ENCODE peak calls at places on chromosomes 13 and 19, in ten cellular contexts. R is BE2C, A is left lung, N is ascending aorta, F is psoas muscle, S is aorta, X is astrocyte, V is Caco-2, U is tibial nerve, Q is right cardiac atrium. J is an unnamed sample. For H3K4me1 and H3K27me3, the result is how much of the 10 kb centered on the place peaks cover.

GRCh38 chr13:49171358-49171757 is 48.8 kb upstream of the MLNR start:
- DNase-seq in S (no peak), N (no peak), A (no peak), X (no peak), U (no peak), Q (no peak), R (no peak), F (no peak), V (no peak), J (no peak)

GRCh38 chr13:35884211-35884610 is 247.0 kb downstream of the DCLK1 start:
- DNase-seq in Q (no peak), A (no peak), N (no peak), X (no peak), R (no peak), U (no peak), S (no peak), F (no peak), V (no peak), J (no peak)

GRCh38 chr19:31955884-31956283 is 389.5 kb upstream of the ZNF507 start:
- DNase-seq in A (no peak), N (no peak), V (no peak), R (no peak), X (no peak), U (no peak), F (no peak), Q (no peak), S (no peak), J (no peak)

GRCh38 chr13:105638446-105638845 is 897.0 kb downstream of the EFNB2 start:
- DNase-seq in N (no peak), R (no peak), X (peak), S (no peak), F (no peak), V (no peak), U (no peak), Q (no peak), A (no peak), J (no peak)

GRCh38 chr13:90545070-90545840 is 802.2 kb upstream of the MIR17HG start:
- DNase-seq in A (no peak), S (peak), Q (no peak), U (no peak), X (no peak), F (no peak), V (no peak), N (no peak), R (peak), J (peak)

GRCh38 chr19:32345261-32346207 is at the start of gene ZNF507:
- DNase-seq in S (peak), R (peak), Q (peak), F (peak), A (peak), N (no peak), V (peak), U (peak), X (peak), J (peak)

GRCh38 chr19:7191946-7192691 is 102.1 kb downstream of the INSR start:
- DNase-seq in N (no peak), X (no peak), S (no peak), A (no peak), F (no peak), R (no peak), Q (no peak), V (no peak), U (no peak), J (no peak)

GRCh38 chr13:39942901-39943273 is 287.4 kb downstream of the COG6 start:
- DNase-seq in S (peak), V (peak), Q (peak), A (peak), F (peak), R (peak), X (peak), N (no peak), U (peak), J (peak)

GRCh38 chr13:113901231-113901630 is 37.4 kb upstream of the GAS6 start:
- DNase-seq in Q (no peak), S (no peak), U (no peak), F (no peak), R (no peak), V (no peak), N (no peak), A (no peak), X (peak), J (peak)

GRCh38 chr13:38785490-38785889 is 98.6 kb downstream of the FREM2 start:
- DNase-seq in V (no peak), A (no peak), S (no peak), N (no peak), U (no peak), Q (no peak), X (no peak), R (no peak), F (no peak), J (no peak)

GRCh38 chr19:10270180-10270615 is 722 bp upstream of the ICAM1 start:
- DNase-seq in R (no peak), V (no peak), U (peak), Q (peak), F (peak), N (peak), X (no peak), A (peak), S (peak), J (peak)

GRCh38 chr13:112980441-112980840 is 11.4 kb downstream of the MCF2L start:
- DNase-seq in N (no peak), A (peak), U (no peak), R (peak), S (no peak), V (no peak), X (no peak), F (no peak), Q (no peak), J (no peak)

GRCh38 chr13:31722684-31723083 is 16.6 kb upstream of the RXFP2 start:
- DNase-seq in X (no peak), F (no peak), A (no peak), V (no peak), N (no peak), U (no peak), R (peak), S (no peak), Q (no peak), J (peak)

GRCh38 chr13:31236211-31236786 is 36.5 kb downstream of the B3GLCT start:
- DNase-seq in X (peak), A (no peak), R (peak), V (peak), N (no peak), U (peak), S (no peak), F (no peak), Q (no peak), J (peak)

GRCh38 chr13:80339841-80340642 is 884 bp downstream of the SPRY2 start:
- DNase-seq in A (peak), X (peak), R (peak), U (peak), S (peak), Q (peak), N (no peak), F (peak), V (peak), J (peak)

GRCh38 chr19:52778811-52779210 is 7.8 kb downstream of the ZNF600 start:
- DNase-seq in X (no peak), U (no peak), N (no peak), S (no peak), Q (no peak), R (no peak), A (no peak), F (no peak), V (no peak), J (no peak)

GRCh38 chr13:24217601-24218281 is 57.2 kb downstream of the SPATA13 start:
- DNase-seq in V (no peak), X (peak), F (no peak), Q (no peak), N (no peak), S (no peak), R (no peak), A (peak), U (no peak), J (no peak)

GRCh38 chr13:50365300-50365682 is 350.0 kb downstream of the KCNRG start:
- DNase-seq in X (no peak), Q (no peak), N (no peak), V (no peak), U (no peak), F (no peak), S (no peak), A (no peak), R (no peak), J (peak)

GRCh38 chr19:3658823-3659745 is 32.5 kb upstream of the CACTIN start:
- DNase-seq in U (no peak), V (no peak), S (no peak), Q (no peak), X (no peak), N (no peak), F (no peak), A (no peak), R (no peak), J (no peak)

GRCh38 chr19:38130399-38130798 is 93.6 kb downstream of the DPF1 start:
- DNase-seq in X (no peak), R (no peak), S (no peak), A (no peak), V (no peak), Q (no peak), U (no peak), F (no peak), N (no peak), J (no peak)

GRCh38 chr19:342801-343421 is 1.7 kb downstream of the MIER2 start:
- DNase-seq in V (no peak), Q (peak), N (peak), F (no peak), X (peak), A (peak), R (no peak), U (peak), S (peak), J (no peak)

GRCh38 chr13:110294146-110294545 is 12.8 kb downstream of the COL4A1 start:
- DNase-seq in Q (no peak), F (no peak), X (no peak), S (no peak), A (no peak), V (no peak), R (no peak), U (no peak), N (no peak), J (no peak)

GRCh38 chr13:20159646-20160345 is 1.1 kb downstream of the GJA3 start:
- DNase-seq in S (no peak), Q (no peak), X (peak), A (no peak), R (no peak), U (no peak), N (no peak), F (no peak), V (no peak), J (peak)

GRCh38 chr13:91058066-91058465 is 289.4 kb upstream of the MIR17HG start:
- DNase-seq in U (no peak), A (no peak), X (peak), Q (no peak), F (no peak), S (no peak), V (peak), N (no peak), R (no peak), J (peak)

GRCh38 chr13:106291006-106291405 is 244.5 kb downstream of the EFNB2 start:
- DNase-seq in Q (no peak), A (no peak), S (no peak), U (no peak), F (no peak), V (peak), N (no peak), X (peak), R (no peak), J (no peak)

GRCh38 chr19:38736413-38737280 is 7.6 kb downstream of the CAPN12 start:
- DNase-seq in V (peak), Q (peak), U (no peak), S (peak), A (no peak), X (no peak), N (no peak), R (no peak), F (peak), J (peak)

GRCh38 chr13:41008349-41008980 is 10.7 kb downstream of the ELF1 start:
- DNase-seq in U (no peak), V (no peak), N (no peak), X (peak), A (no peak), S (no peak), Q (no peak), F (no peak), R (no peak), J (no peak)

GRCh38 chr13:113671066-113672001 is 4.3 kb downstream of the GRK1 start:
- DNase-seq in R (peak), N (no peak), A (peak), Q (no peak), V (no peak), S (peak), F (peak), X (no peak), U (no peak), J (no peak)

GRCh38 chr13:29948246-29948645 is 97.8 kb upstream of the UBL3 start:
- DNase-seq in X (peak), V (no peak), A (no peak), Q (no peak), N (no peak), U (no peak), R (no peak), S (no peak), F (no peak), J (no peak)

GRCh38 chr13:104105418-104106355 is 1039.5 kb upstream of the SLC10A2 start:
- DNase-seq in V (no peak), S (no peak), N (no peak), Q (no peak), X (no peak), A (no peak), U (no peak), F (no peak), R (no peak), J (no peak)

GRCh38 chr13:83538636-83539035 is 343.6 kb downstream of the SLITRK1 start:
- DNase-seq in A (no peak), R (no peak), Q (no peak), V (no peak), X (no peak), S (no peak), F (no peak), U (no peak), N (no peak), J (no peak)

GRCh38 chr13:110138700-110139036 is 168.3 kb downstream of the COL4A1 start:
- DNase-seq in R (no peak), F (no peak), Q (no peak), X (no peak), N (no peak), U (no peak), S (no peak), A (no peak), V (no peak), J (no peak)

GRCh38 chr19:3547301-3547731 is 8.3 kb downstream of the TEKTIP1 start:
- DNase-seq in S (no peak), A (no peak), Q (no peak), V (peak), U (no peak), X (no peak), N (no peak), F (no peak), R (peak), J (no peak)

DNA sequence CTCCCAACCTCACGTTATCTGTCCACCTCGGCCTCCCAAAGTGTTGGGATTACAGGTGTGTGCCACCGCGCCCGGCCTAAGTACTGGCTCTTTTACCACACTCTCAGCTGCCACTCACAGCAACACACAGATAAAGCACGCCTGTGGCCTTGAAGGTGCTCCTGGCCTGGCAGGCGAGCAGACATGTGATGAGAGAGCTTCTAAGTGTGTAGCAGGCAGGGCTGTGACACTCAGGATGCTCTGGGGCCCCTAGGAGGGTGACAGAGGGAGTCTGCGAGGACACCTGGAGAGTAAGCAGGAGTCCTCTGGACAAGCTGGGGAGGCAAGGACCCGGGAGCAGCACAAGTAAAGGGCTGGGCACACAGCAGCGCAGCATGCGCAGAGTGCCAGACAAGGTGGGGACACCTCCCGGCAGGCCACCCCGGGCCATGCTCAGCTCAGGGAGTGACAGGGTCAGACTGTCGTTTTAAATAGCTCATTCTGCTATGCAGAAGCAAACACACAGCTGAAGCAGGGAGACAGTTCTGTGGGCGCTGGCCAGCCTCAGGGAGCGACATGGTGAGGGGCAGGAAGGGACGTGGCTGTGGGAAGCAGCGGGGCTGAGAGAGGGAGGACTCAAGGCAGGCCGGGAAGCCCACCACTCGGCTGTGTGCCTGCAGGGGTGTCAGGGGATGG is 26.5 kb downstream of the MED26 start:
- DNase-seq in Q (no peak), A (no peak), X (no peak), F (no peak), R (no peak), S (no peak), N (no peak), V (no peak), U (no peak), J (no peak)
- H3K4me1 ChIP-seq in Q (under half), A (under half), X (under half), F (under half), R (under half), S (under half), N (under half), V (under half), U (half or more), J (under half)

DNA sequence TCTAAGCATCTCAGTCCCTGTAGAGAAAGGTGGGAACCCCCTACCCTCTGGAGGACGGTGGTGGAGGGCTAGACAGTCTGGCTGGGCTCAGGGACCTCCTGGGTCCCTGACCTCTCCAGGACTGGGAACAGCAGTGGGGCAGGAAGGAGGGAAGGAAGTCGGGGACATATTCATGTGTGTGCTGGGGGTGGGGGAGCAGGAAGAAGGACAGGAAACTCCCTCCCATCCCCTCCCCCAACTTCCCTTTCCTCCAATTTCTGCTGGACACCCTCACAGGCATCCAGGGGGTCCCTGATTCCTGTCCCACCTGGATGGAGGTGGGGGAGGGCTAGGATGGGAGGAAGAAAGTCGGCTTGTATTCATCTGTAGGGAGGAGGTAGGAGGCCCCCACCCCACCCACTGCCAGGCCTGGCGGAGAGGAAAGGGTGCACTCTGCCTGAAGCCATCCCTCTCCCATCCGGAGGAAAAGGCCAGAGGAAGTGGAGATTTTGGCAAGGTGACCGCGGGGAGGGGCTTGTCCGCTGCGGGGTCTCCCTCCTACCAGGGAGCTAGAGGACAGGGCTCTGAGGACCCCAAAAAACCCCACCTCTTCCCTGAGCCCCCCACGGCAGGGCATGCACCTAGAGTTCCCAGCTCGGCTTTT is 2.3 kb downstream of the NOVA2 start:
- DNase-seq in X (no peak), U (no peak), Q (no peak), A (peak), S (no peak), V (no peak), N (no peak), F (no peak), R (no peak), J (no peak)
- H3K4me3 ChIP-seq in X (no peak), U (no peak), Q (peak), A (no peak), S (no peak), V (no peak), N (no peak), F (peak), R (no peak), J (no peak)

GRCh38 chr19:41796362-41796761 is at the start of gene CEACAM3:
- DNase-seq in N (no peak), A (no peak), Q (no peak), X (no peak), U (no peak), F (no peak), S (no peak), R (no peak), V (no peak), J (no peak)

GRCh38 chr19:41801031-41801430 is 4.6 kb downstream of the CEACAM3 start:
- DNase-seq in N (no peak), S (no peak), X (no peak), V (no peak), Q (no peak), F (no peak), U (no peak), R (no peak), A (no peak), J (no peak)

GRCh38 chr19:41801682-41802317 is 5.4 kb downstream of the CEACAM3 start:
- DNase-seq in Q (no peak), F (no peak), V (no peak), A (no peak), U (peak), X (no peak), N (no peak), S (no peak), R (no peak), J (no peak)

GRCh38 chr19:41802770-41803169 is 6.4 kb downstream of the CEACAM3 start:
- DNase-seq in S (no peak), R (no peak), Q (no peak), X (no peak), A (no peak), U (no peak), V (no peak), N (no peak), F (no peak), J (no peak)

GRCh38 chr19:41799444-41800000 is 3.1 kb downstream of the CEACAM3 start:
- DNase-seq in V (peak), Q (no peak), F (no peak), N (no peak), A (no peak), R (no peak), U (no peak), S (no peak), X (no peak), J (no peak)
- H3K27me3 ChIP-seq in V (under half), Q (under half), F (under half), N (under half), A (under half), R (under half), U (under half), S (under half), X (under half), J (under half)

GRCh38 chr19:1933245-1933644 is 7.7 kb upstream of the CSNK1G2 start:
- DNase-seq in S (no peak), X (no peak), Q (no peak), V (no peak), F (no peak), R (no peak), U (no peak), A (no peak), N (no peak), J (no peak)

GRCh38 chr19:1932395-1932794 is 8.6 kb upstream of the CSNK1G2 start:
- DNase-seq in F (no peak), X (no peak), Q (no peak), S (no peak), V (no peak), U (no peak), R (no peak), A (no peak), N (no peak), J (no peak)

GRCh38 chr19:1935484-1936208 is 5.3 kb upstream of the CSNK1G2 start:
- DNase-seq in F (peak), S (no peak), N (no peak), V (no peak), R (no peak), U (no peak), Q (peak), A (no peak), X (peak), J (peak)

GRCh38 chr19:1936430-1936829 is 4.5 kb upstream of the CSNK1G2 start:
- DNase-seq in F (no peak), X (no peak), V (no peak), U (no peak), A (no peak), Q (no peak), S (no peak), N (no peak), R (no peak), J (no peak)

DNA sequence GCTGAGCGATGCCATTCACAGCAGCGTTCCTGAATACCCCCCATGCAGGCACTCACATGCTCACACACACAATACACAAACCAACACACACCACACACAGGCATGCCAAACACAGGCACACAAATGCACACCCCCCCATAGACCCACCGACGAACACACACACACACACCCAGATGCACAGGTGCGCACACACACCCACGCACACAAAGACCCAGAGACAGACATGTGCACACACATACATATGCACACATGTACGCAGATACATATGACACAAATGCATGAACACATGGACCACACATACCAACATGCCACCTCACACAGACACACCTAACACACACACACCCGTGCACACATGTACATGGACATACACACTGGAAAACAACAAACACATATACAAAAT is 7.0 kb upstream of the CSNK1G2 start:
- DNase-seq in N (no peak), Q (no peak), U (no peak), F (no peak), A (no peak), V (no peak), R (no peak), S (no peak), X (no peak), J (no peak)
- H3K4me1 ChIP-seq in N (under half), Q (under half), U (under half), F (under half), A (under half), V (under half), R (under half), S (under half), X (under half), J (under half)